ENCODE peak calls at places on chromosomes 3 and 15, in ten cellular contexts. O, U, V, J, M, G, K, Q, C and I are unnamed samples.

GRCh38 chr3:188264231-188265213 is 110.6 kb downstream of the LPP start:
- DNase-seq in J (no peak), V (no peak), G (no peak), O (peak; percentile 69), Q (no peak), U (no peak), C (no peak), K (peak; percentile 74), M (no peak), I (no peak)

GRCh38 chr15:83275412-83275811 is 9.1 kb downstream of the BNC1 start:
- DNase-seq in O (peak; percentile 41), V (no peak), M (no peak), Q (no peak), C (no peak), K (peak; percentile 56), U (no peak), J (no peak), G (no peak), I (no peak)

GRCh38 chr3:127172670-127173515 is 20.0 kb upstream of the PRR23E start:
- DNase-seq in J (peak; percentile 13), Q (peak; percentile 5), M (peak; percentile 12), K (peak; percentile 83), V (no peak), O (peak; percentile 55), C (no peak), U (no peak), G (no peak), I (peak; percentile 97)

GRCh38 chr15:47129033-47129432 is 588.3 kb upstream of the SEMA6D start:
- DNase-seq in G (no peak), C (no peak), Q (no peak), M (no peak), J (no peak), O (no peak), U (no peak), V (no peak), K (no peak), I (no peak)

GRCh38 chr3:46017720-46018119 is 9.6 kb downstream of the XCR1 start:
- DNase-seq in V (no peak), J (no peak), Q (no peak), M (no peak), O (no peak), U (peak; percentile 33), G (no peak), K (peak; percentile 20), C (no peak), I (no peak)

GRCh38 chr3:4302747-4303146 is 422 bp upstream of the SETMAR start:
- DNase-seq in Q (no peak), U (no peak), J (no peak), K (no peak), V (no peak), C (no peak), O (no peak), M (no peak), G (no peak), I (no peak)

GRCh38 chr3:23319913-23320312 is 116.8 kb downstream of the UBE2E2 start:
- DNase-seq in U (no peak), M (no peak), G (no peak), C (no peak), J (no peak), O (peak; percentile 18), K (no peak), V (no peak), Q (no peak), I (no peak)

GRCh38 chr3:176074096-176074495 is 1123.2 kb downstream of the TBL1XR1 start:
- DNase-seq in K (no peak), J (no peak), M (no peak), C (no peak), Q (no peak), U (no peak), V (no peak), O (no peak), G (no peak), I (no peak)

GRCh38 chr15:77840962-77841361 is 208.2 kb upstream of the LINGO1 start:
- DNase-seq in M (no peak), C (no peak), U (no peak), V (no peak), J (peak; percentile 4), G (no peak), Q (no peak), O (peak; percentile 76), K (peak; percentile 65), I (no peak)

GRCh38 chr3:122299872-122300460 is 25.1 kb upstream of the CSTA start:
- DNase-seq in U (peak; percentile 15), Q (no peak), O (peak; percentile 11), G (no peak), K (peak; percentile 47), C (no peak), J (no peak), M (no peak), V (no peak), I (peak; percentile 35)

GRCh38 chr15:83424101-83424500 is 23.0 kb upstream of the SH3GL3 start:
- DNase-seq in O (no peak), C (no peak), G (no peak), K (no peak), J (no peak), M (no peak), U (no peak), Q (no peak), V (no peak), I (no peak)

GRCh38 chr3:87336761-87337160 is 60.4 kb upstream of the POU1F1 start:
- DNase-seq in C (no peak), M (no peak), O (no peak), V (no peak), Q (no peak), J (no peak), G (no peak), K (peak; percentile 16), U (no peak), I (no peak)

GRCh38 chr3:165233521-165234195 is 37.5 kb upstream of the SLITRK3 start:
- DNase-seq in G (no peak), O (no peak), V (no peak), J (no peak), Q (no peak), C (no peak), K (peak; percentile 36), M (no peak), U (no peak), I (no peak)

GRCh38 chr3:94130690-94131089 is 67.8 kb downstream of the NSUN3 start:
- DNase-seq in U (no peak), O (no peak), G (no peak), C (no peak), M (no peak), K (no peak), J (no peak), V (no peak), Q (no peak), I (no peak)